ENCODE peak calls at places on chromosomes 16 and 17, in six cellular contexts. O is tibial nerve, P is BJ, J is stomach, U is Peyer's patch, L is pancreas. C is an unnamed sample. For H3K27me3, the result is how much of the 10 kb centered on the place peaks cover.

GRCh38 chr17:15268465-15268864 is 3.3 kb upstream of the PMP22 start:
- DNase-seq in O (no peak), P (no peak), J (no peak), U (no peak), L (no peak), C (no peak)

GRCh38 chr17:75592364-75593020 is 4.9 kb downstream of the MYO15B start:
- DNase-seq in O (no peak), P (no peak), J (no peak), U (no peak), L (no peak), C (no peak)

GRCh38 chr17:40331743-40332641 is 23.0 kb downstream of the RARA start:
- DNase-seq in O (peak), P (no peak), J (peak), U (no peak), L (peak), C (no peak)

GRCh38 chr17:6497496-6498221 is 53.4 kb downstream of the PIMREG start:
- DNase-seq in O (no peak), P (no peak), J (no peak), U (no peak), L (no peak), C (no peak)

GRCh38 chr17:36728030-36728991 is 126.9 kb downstream of the MRM1 start:
- DNase-seq in O (no peak), P (no peak), J (no peak), U (no peak), L (no peak), C (no peak)

GRCh38 chr17:57956311-57957119 is 1.3 kb upstream of the CUEDC1 start:
- DNase-seq in O (no peak), P (no peak), J (peak), U (peak), L (no peak), C (no peak)

GRCh38 chr17:43212641-43213490 is 1.2 kb downstream of the TMEM106A start:
- DNase-seq in O (no peak), P (no peak), J (no peak), U (no peak), L (peak), C (no peak)

GRCh38 chr16:66478733-66479511 is 51.8 kb downstream of the BEAN1 start:
- DNase-seq in O (peak), P (no peak), J (peak), U (peak), L (peak), C (peak)

GRCh38 chr17:50264263-50265113 is 9.8 kb upstream of the TMEM92 start:
- DNase-seq in O (no peak), P (no peak), J (no peak), U (no peak), L (no peak), C (no peak)

GRCh38 chr16:55435387-55435786 is 43.6 kb upstream of the MMP2 start:
- DNase-seq in O (no peak), P (no peak), J (no peak), U (no peak), L (no peak), C (no peak)

GRCh38 chr17:58533616-58534188 is 19.3 kb upstream of the MTMR4 start:
- DNase-seq in O (no peak), P (no peak), J (no peak), U (no peak), L (no peak), C (no peak)

GRCh38 chr17:12402963-12403622 is 262.6 kb upstream of the MYOCD start:
- DNase-seq in O (no peak), P (peak), J (no peak), U (no peak), L (no peak), C (peak)

GRCh38 chr17:15273141-15273793 is 8.1 kb upstream of the PMP22 start:
- DNase-seq in O (no peak), P (peak), J (no peak), U (no peak), L (no peak), C (no peak)

GRCh38 chr17:79781691-79782575 is 4.0 kb downstream of the CBX2 start:
- DNase-seq in O (no peak), P (no peak), J (no peak), U (no peak), L (no peak), C (no peak)

GRCh38 chr17:9290226-9290613 is 268.9 kb downstream of the NTN1 start:
- DNase-seq in O (no peak), P (no peak), J (no peak), U (no peak), L (no peak), C (no peak)

GRCh38 chr16:23524886-23525285 is 14.6 kb upstream of the GGA2 start:
- DNase-seq in O (no peak), P (no peak), J (no peak), U (no peak), L (no peak), C (no peak)

GRCh38 chr17:67359960-67360817 is 6.2 kb downstream of the PSMD12 start:
- DNase-seq in O (no peak), P (no peak), J (no peak), U (no peak), L (no peak), C (no peak)

GRCh38 chr16:85392756-85393673 is 220.1 kb upstream of the GSE1 start:
- DNase-seq in O (peak), P (no peak), J (no peak), U (no peak), L (peak), C (no peak)

GRCh38 chr16:85391175-85391707 is 221.9 kb upstream of the GSE1 start:
- DNase-seq in O (no peak), P (no peak), J (no peak), U (no peak), L (no peak), C (no peak)

GRCh38 chr16:85393674-85394510 is 219.2 kb upstream of the GSE1 start:
- DNase-seq in O (peak), P (no peak), J (peak), U (peak), L (peak), C (no peak)

GRCh38 chr16:85390511-85391174 is 222.5 kb upstream of the GSE1 start:
- DNase-seq in O (peak), P (peak), J (peak), U (peak), L (peak), C (peak)

GRCh38 chr16:85391769-85392583 is 221.1 kb upstream of the GSE1 start:
- DNase-seq in O (peak), P (no peak), J (no peak), U (no peak), L (peak), C (no peak)
- H3K27me3 ChIP-seq in O (under half), P (under half), J (under half), U (under half), L (under half), C (under half)

GRCh38 chr17:7714721-7715594 is 2.6 kb upstream of the DNAH2 start:
- DNase-seq in O (no peak), P (no peak), J (no peak), U (no peak), L (no peak), C (no peak)

GRCh38 chr17:7716901-7717755 is at the start of gene DNAH2:
- DNase-seq in O (peak), P (peak), J (peak), U (peak), L (peak), C (peak)

GRCh38 chr17:7713782-7714181 is 3.8 kb upstream of the DNAH2 start:
- DNase-seq in O (no peak), P (no peak), J (no peak), U (no peak), L (no peak), C (no peak)

GRCh38 chr17:7717756-7718350 is 309 bp downstream of the DNAH2 start:
- DNase-seq in O (no peak), P (no peak), J (no peak), U (no peak), L (no peak), C (no peak)

DNA sequence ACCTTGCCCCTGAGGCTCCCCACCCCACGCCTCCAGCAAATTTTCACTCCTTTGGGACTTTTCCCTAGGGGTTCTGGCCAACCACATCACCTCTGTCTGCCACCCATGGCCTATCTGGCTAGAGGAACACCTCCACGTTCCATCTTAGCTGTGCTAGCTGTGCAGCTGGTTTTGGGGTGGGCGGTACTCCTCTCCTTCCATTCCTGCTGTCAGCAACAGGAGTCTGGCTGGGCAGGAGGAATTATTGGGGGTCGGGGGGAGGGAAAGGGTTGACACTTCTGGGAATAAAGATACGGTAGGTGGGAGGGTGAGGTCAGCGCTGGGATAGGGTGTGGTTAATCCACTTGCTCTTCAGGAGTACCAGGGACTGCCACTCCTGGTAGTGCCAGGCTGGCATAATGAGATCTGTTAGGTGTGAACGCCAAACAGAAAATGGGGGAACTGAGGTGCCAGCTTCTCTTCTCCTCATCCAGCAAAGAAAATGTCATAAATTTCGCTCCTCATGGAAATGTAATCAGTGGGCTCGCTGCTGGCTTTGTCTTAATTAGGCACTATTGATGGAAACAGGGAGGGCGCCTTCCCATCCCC is 1.2 kb upstream of the DNAH2 start:
- DNase-seq in O (no peak), P (no peak), J (no peak), U (no peak), L (no peak), C (no peak)
- H3K27me3 ChIP-seq in O (half or more), P (under half), J (under half), U (under half), L (under half), C (under half)

DNA sequence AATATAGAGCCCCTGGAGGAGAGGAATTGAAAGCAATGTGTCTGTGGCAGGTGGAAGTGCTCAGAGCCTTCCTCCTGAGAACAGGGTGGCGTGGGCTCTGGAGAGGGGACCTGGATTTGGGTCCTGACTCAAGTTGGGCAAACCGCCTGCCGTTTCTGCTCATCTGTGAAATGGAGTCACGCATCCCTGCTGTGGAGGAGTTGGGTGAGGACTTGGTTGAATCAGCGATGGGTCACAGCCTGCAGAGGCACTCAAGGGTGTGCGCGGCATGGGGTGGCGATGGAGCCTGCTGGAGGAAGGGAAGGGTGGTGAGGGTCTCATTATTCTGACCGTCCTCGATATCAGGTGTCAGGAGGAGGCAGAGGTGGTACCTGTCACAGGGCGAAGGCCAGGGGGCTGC is 3.1 kb downstream of the ADAD2 start:
- DNase-seq in O (no peak), P (no peak), J (no peak), U (no peak), L (no peak), C (no peak)
- H3K27me3 ChIP-seq in O (under half), P (under half), J (under half), U (under half), L (under half), C (under half)

DNA sequence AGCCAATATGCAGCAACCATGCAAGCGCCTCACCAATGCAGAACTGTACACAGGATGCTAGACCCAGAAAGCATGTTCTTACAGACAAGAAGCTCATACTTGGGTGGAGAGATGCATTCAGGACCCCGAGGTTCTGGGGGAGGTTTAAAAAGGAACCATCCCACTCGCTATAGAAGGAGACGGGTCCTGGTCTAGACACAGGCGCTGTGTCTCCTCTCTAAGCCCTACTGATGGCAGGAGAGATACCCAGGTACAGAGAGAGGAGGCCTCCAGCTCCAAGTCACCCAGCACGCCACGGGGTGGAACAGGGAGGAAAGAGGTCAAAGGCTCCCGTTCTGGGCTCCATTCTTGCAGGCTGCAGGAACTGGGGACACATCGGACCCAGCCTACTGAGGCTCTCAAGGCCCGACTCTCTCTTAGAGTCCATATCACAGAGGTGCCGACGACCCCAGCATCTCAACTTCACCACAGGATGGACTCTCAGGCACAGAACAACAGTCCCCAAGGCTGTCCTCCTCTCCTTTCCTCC is 28.0 kb downstream of the SRCIN1 start:
- DNase-seq in O (no peak), P (no peak), J (no peak), U (no peak), L (no peak), C (no peak)
- H3K27me3 ChIP-seq in O (half or more), P (half or more), J (half or more), U (under half), L (under half), C (half or more)

C was measured in foreskin keratinocyte.